ENCODE peak calls at places on chromosome 3, in five cellular contexts. C is mucosa of descending colon, A is tibial artery, Y is amniotic stem cell, U is HFF-Myc. J is an unnamed sample.
A peak's percentile ranks its signal among the peaks of the same experiment; 100 is the strongest.

GRCh38 chr3:15313461-15313860 is 18.9 kb downstream of the SH3BP5 start:
- DNase-seq in C (no peak), Y (no peak), U (no peak), A (peak; percentile 59), J (no peak)

GRCh38 chr3:137294139-137294538 is 336.4 kb downstream of the IL20RB start:
- DNase-seq in A (no peak), Y (no peak), C (no peak), U (no peak), J (no peak)

GRCh38 chr3:87793322-87793877 is 265.4 kb downstream of the CGGBP1 start:
- DNase-seq in A (no peak), U (no peak), Y (no peak), C (no peak), J (no peak)

GRCh38 chr3:48594431-48595049 is 589 bp downstream of the COL7A1 start:
- DNase-seq in C (no peak), Y (no peak), U (peak; percentile 15), A (no peak), J (no peak)

GRCh38 chr3:107431048-107431297 is 53.7 kb downstream of the CCDC54 start:
- DNase-seq in C (no peak), Y (no peak), A (peak; percentile 75), U (no peak), J (no peak)

GRCh38 chr3:8518138-8518537 is 16.5 kb downstream of the LMCD1 start:
- DNase-seq in A (no peak), Y (no peak), U (no peak), C (no peak), J (no peak)

GRCh38 chr3:141021261-141021660 is 29.9 kb upstream of the SPSB4 start:
- DNase-seq in U (no peak), Y (no peak), A (no peak), C (no peak), J (no peak)

GRCh38 chr3:131083190-131083863 is 56.6 kb downstream of the NEK11 start:
- DNase-seq in U (peak; percentile 2), A (peak; percentile 61), Y (no peak), C (peak; percentile 19), J (no peak)

GRCh38 chr3:25471081-25471768 is 43.2 kb downstream of the RARB start:
- DNase-seq in U (no peak), C (no peak), Y (no peak), A (no peak), J (no peak)

GRCh38 chr3:134620476-134621115 is 30.2 kb downstream of the KY start:
- DNase-seq in A (peak; percentile 49), C (no peak), Y (no peak), U (no peak), J (no peak)

GRCh38 chr3:142976621-142977398 is 13.3 kb upstream of the PAQR9 start:
- DNase-seq in Y (peak; percentile 85), C (peak; percentile 43), A (peak; percentile 84), U (peak; percentile 86), J (no peak)

GRCh38 chr3:16243706-16244490 is 20.8 kb downstream of the DPH3 start:
- DNase-seq in Y (no peak), C (no peak), A (no peak), U (no peak), J (no peak)

GRCh38 chr3:62870321-62870720 is 4.9 kb downstream of the CADPS start:
- DNase-seq in U (no peak), Y (no peak), A (no peak), C (no peak), J (no peak)

GRCh38 chr3:100401674-100402036 is 316 bp downstream of the LNP1 start:
- DNase-seq in C (peak; percentile 59), A (no peak), Y (no peak), U (peak; percentile 14), J (peak; percentile 46)

GRCh38 chr3:10968390-10968789 is 24.2 kb upstream of the SLC6A1 start:
- DNase-seq in Y (no peak), C (no peak), U (no peak), A (no peak), J (no peak)

GRCh38 chr3:49346797-49347251 is 7.0 kb upstream of the USP4 start:
- DNase-seq in U (no peak), Y (no peak), C (peak; percentile 37), A (no peak), J (no peak)

GRCh38 chr3:28139288-28139687 is 102.1 kb upstream of the CMC1 start:
- DNase-seq in Y (no peak), U (no peak), A (peak; percentile 82), C (no peak), J (no peak)

GRCh38 chr3:152176241-152176640 is 92.5 kb upstream of the MBNL1 start:
- DNase-seq in C (no peak), U (no peak), A (no peak), Y (no peak), J (no peak)

GRCh38 chr3:27607370-27607769 is 114.8 kb downstream of the EOMES start:
- DNase-seq in A (no peak), C (no peak), Y (no peak), U (no peak), J (no peak)

GRCh38 chr3:18351823-18352744 is 73.1 kb downstream of the SATB1 start:
- DNase-seq in U (no peak), Y (no peak), C (peak; percentile 70), A (peak; percentile 65), J (no peak)

GRCh38 chr3:160279657-160280056 is 54.4 kb downstream of the C3orf80 start:
- DNase-seq in A (no peak), Y (no peak), C (no peak), U (no peak), J (no peak)